ENCODE peak calls at places on chromosomes 1 and 21, in nine cellular contexts. K is RWPE1, X is lower leg skin, V is HT1080, H is ovary, W is GM03348, J is hepatic stellate cell, T is HuH-7, I is B cell. M is an unnamed sample.

GRCh38 chr1:73755649-73756048 is 442.3 kb downstream of the LRRIQ3 start:
- DNase-seq in X (no peak), K (no peak), V (no peak), J (no peak), W (no peak), H (no peak), T (no peak), I (no peak), M (no peak)

GRCh38 chr1:36166938-36167910 is 11.3 kb downstream of the MAP7D1 start:
- DNase-seq in X (no peak), T (no peak), I (no peak), W (peak), H (no peak), J (peak), V (no peak), K (no peak), M (no peak)

GRCh38 chr1:2103266-2103900 is 53.2 kb downstream of the PRKCZ start:
- DNase-seq in V (no peak), T (no peak), J (no peak), I (peak), K (no peak), H (no peak), W (no peak), X (no peak), M (peak)

GRCh38 chr1:11841245-11842153 is 6.1 kb downstream of the NPPA start:
- DNase-seq in I (no peak), X (no peak), J (no peak), V (no peak), T (no peak), H (no peak), K (no peak), W (no peak), M (no peak)

GRCh38 chr21:46226920-46227599 is 1.5 kb downstream of the LSS start:
- DNase-seq in H (no peak), I (no peak), T (peak), J (no peak), X (no peak), V (no peak), K (peak), W (peak), M (no peak)

GRCh38 chr1:51516639-51517158 is 2.4 kb downstream of the EPS15 start:
- DNase-seq in K (no peak), X (no peak), H (no peak), J (no peak), W (no peak), T (no peak), I (no peak), V (no peak), M (no peak)

GRCh38 chr21:31599563-31599962 is 59.9 kb upstream of the SOD1 start:
- DNase-seq in X (no peak), J (no peak), V (no peak), W (no peak), K (no peak), I (no peak), H (no peak), T (no peak), M (no peak)

GRCh38 chr21:42051788-42052187 is 19.3 kb upstream of the UMODL1 start:
- DNase-seq in V (peak), X (no peak), T (no peak), W (no peak), H (no peak), I (no peak), J (no peak), K (no peak), M (no peak)

GRCh38 chr1:180173952-180174351 is 19.3 kb downstream of the QSOX1 start:
- DNase-seq in J (no peak), T (no peak), X (no peak), H (peak), K (no peak), I (no peak), W (peak), V (no peak), M (peak)

GRCh38 chr1:91831132-91831930 is 54.6 kb downstream of the TGFBR3 start:
- DNase-seq in J (no peak), H (no peak), I (no peak), X (no peak), T (no peak), W (no peak), V (no peak), K (no peak), M (no peak)